ENCODE peak calls at places on chromosomes 3 and 15, in eight cellular contexts. T is psoas muscle, M is AG04450, Z is heart right ventricle, C is IMR-90, V is lung, J is tibial nerve, U is brain microvascular endothelial cell. W is an unnamed sample.

GRCh38 chr3:58672451-58672850 is 5.9 kb upstream of the FAM3D start:
- DNase-seq in T (no peak), C (no peak), Z (no peak), J (no peak), U (no peak), V (no peak), M (no peak), W (no peak)

GRCh38 chr3:177597325-177598109 is 400.2 kb upstream of the TBL1XR1 start:
- DNase-seq in M (no peak), V (peak; percentile 35), U (peak; percentile 88), T (peak; percentile 25), Z (peak; percentile 60), J (no peak), C (peak; percentile 75), W (peak; percentile 63)

GRCh38 chr3:23455775-23456174 is 252.6 kb downstream of the UBE2E2 start:
- DNase-seq in Z (no peak), M (peak; percentile 39), U (peak; percentile 65), T (no peak), J (no peak), V (no peak), C (peak; percentile 88), W (no peak)

GRCh38 chr15:76183906-76184639 is 124.3 kb downstream of the TMEM266 start:
- DNase-seq in V (no peak), J (no peak), C (no peak), T (no peak), U (no peak), Z (no peak), M (no peak), W (no peak)

GRCh38 chr3:15299036-15299435 is 33.4 kb downstream of the SH3BP5 start:
- DNase-seq in Z (no peak), C (no peak), M (no peak), V (no peak), J (no peak), T (no peak), U (no peak), W (peak; percentile 37)

GRCh38 chr3:121096968-121097367 is 189.0 kb downstream of the STXBP5L start:
- DNase-seq in T (no peak), J (no peak), M (no peak), V (no peak), Z (no peak), C (no peak), U (no peak), W (no peak)

GRCh38 chr15:96331942-96332853 is 1.7 kb downstream of the NR2F2 start:
- DNase-seq in T (peak; percentile 67), V (no peak), Z (no peak), U (peak; percentile 35), C (no peak), M (no peak), J (no peak), W (no peak)

GRCh38 chr3:151384741-151385174 is at the start of gene P2RY12:
- DNase-seq in T (no peak), J (no peak), M (no peak), V (no peak), C (no peak), Z (no peak), U (no peak), W (no peak)

GRCh38 chr3:151203053-151203420 is at the start of gene GPR171:
- DNase-seq in J (no peak), C (no peak), M (no peak), T (no peak), Z (no peak), U (no peak), V (no peak), W (no peak)

GRCh38 chr15:85489773-85490493 is 109.5 kb downstream of the AKAP13 start:
- DNase-seq in M (no peak), Z (no peak), J (no peak), T (no peak), U (no peak), V (no peak), C (no peak), W (no peak)

GRCh38 chr3:160331127-160331937 is 67.7 kb downstream of the IFT80 start:
- DNase-seq in C (peak; percentile 93), T (no peak), J (no peak), U (peak; percentile 72), Z (no peak), M (peak; percentile 68), V (no peak), W (no peak)

GRCh38 chr15:86432861-86433260 is 353.2 kb downstream of the AGBL1 start:
- DNase-seq in V (no peak), C (no peak), Z (no peak), J (no peak), T (no peak), M (no peak), U (no peak), W (no peak)

GRCh38 chr15:63082366-63082765 is 39.3 kb upstream of the LACTB start:
- DNase-seq in T (no peak), U (no peak), Z (no peak), V (no peak), J (no peak), M (no peak), C (no peak), W (no peak)

GRCh38 chr3:188956839-188957489 is 214.8 kb upstream of the TPRG1 start:
- DNase-seq in V (no peak), Z (peak; percentile 50), J (no peak), T (no peak), U (peak; percentile 47), M (no peak), C (peak; percentile 78), W (peak; percentile 62)

GRCh38 chr15:50247819-50248650 is 17.5 kb downstream of the HDC start:
- DNase-seq in V (no peak), C (no peak), T (no peak), J (no peak), M (no peak), Z (no peak), U (peak; percentile 16), W (no peak)

GRCh38 chr3:161171639-161172552 is 49.2 kb upstream of the NMD3 start:
- DNase-seq in J (no peak), M (no peak), U (no peak), Z (no peak), C (no peak), V (no peak), T (no peak), W (no peak)

GRCh38 chr3:120113128-120114116 is 19.2 kb upstream of the GSK3B start:
- DNase-seq in U (peak; percentile 56), T (no peak), J (no peak), V (peak; percentile 31), Z (no peak), C (peak; percentile 83), M (peak; percentile 32), W (no peak)

GRCh38 chr15:70794596-70795310 is 31.4 kb upstream of the UACA start:
- DNase-seq in Z (no peak), J (no peak), C (peak; percentile 66), U (peak; percentile 94), M (no peak), V (no peak), T (no peak), W (no peak)

GRCh38 chr15:70795311-70795665 is 31.9 kb upstream of the UACA start:
- DNase-seq in U (peak; percentile 85), C (peak; percentile 98), V (no peak), M (peak; percentile 87), T (no peak), J (no peak), Z (no peak), W (no peak)

GRCh38 chr15:70791248-70791647 is 27.9 kb upstream of the UACA start:
- DNase-seq in U (no peak), T (no peak), Z (no peak), J (no peak), V (no peak), C (no peak), M (no peak), W (no peak)

GRCh38 chr15:70792171-70792573 is 28.8 kb upstream of the UACA start:
- DNase-seq in J (no peak), U (peak; percentile 69), C (peak; percentile 87), Z (no peak), T (no peak), V (no peak), M (no peak), W (no peak)

GRCh38 chr15:70793694-70794093 is 30.3 kb upstream of the UACA start:
- DNase-seq in T (no peak), J (no peak), U (no peak), C (no peak), Z (no peak), V (no peak), M (no peak), W (no peak)
- H3K27ac ChIP-seq in T (no peak overlapping the region), J (no peak overlapping the region), U (peak overlapping the region; percentile 99), C (peak overlapping the region; percentile 94), Z (no peak overlapping the region), V (no peak overlapping the region), M (peak overlapping the region; percentile 98), W (no peak overlapping the region)

GRCh38 chr3:126257984-126258383 is 77.6 kb upstream of the ALDH1L1 start:
- DNase-seq in C (no peak), Z (no peak), J (no peak), T (no peak), M (no peak), U (no peak), V (no peak), W (no peak)

GRCh38 chr3:126257174-126257573 is 76.8 kb upstream of the ALDH1L1 start:
- DNase-seq in J (no peak), U (no peak), C (no peak), T (no peak), V (no peak), Z (no peak), M (no peak), W (no peak)

GRCh38 chr3:126259411-126260391 is 79.3 kb upstream of the ALDH1L1 start:
- DNase-seq in Z (peak; percentile 51), V (no peak), J (no peak), U (peak; percentile 37), C (peak; percentile 10), T (peak; percentile 66), M (no peak), W (peak; percentile 58)

GRCh38 chr3:126261037-126261436 is 80.7 kb upstream of the ALDH1L1 start:
- DNase-seq in U (no peak), M (no peak), Z (no peak), V (peak; percentile 79), J (peak; percentile 73), T (peak; percentile 72), C (peak; percentile 61), W (peak; percentile 84)

GRCh38 chr3:126258670-126259069 is 78.3 kb upstream of the ALDH1L1 start:
- DNase-seq in M (no peak), J (no peak), T (no peak), Z (no peak), U (no peak), V (no peak), C (no peak), W (no peak)
- H3K27ac ChIP-seq in M (no peak overlapping the region), J (no peak overlapping the region), T (peak overlapping the region; percentile 95), Z (no peak overlapping the region), U (no peak overlapping the region), V (no peak overlapping the region), C (no peak overlapping the region), W (no peak overlapping the region)

DNA sequence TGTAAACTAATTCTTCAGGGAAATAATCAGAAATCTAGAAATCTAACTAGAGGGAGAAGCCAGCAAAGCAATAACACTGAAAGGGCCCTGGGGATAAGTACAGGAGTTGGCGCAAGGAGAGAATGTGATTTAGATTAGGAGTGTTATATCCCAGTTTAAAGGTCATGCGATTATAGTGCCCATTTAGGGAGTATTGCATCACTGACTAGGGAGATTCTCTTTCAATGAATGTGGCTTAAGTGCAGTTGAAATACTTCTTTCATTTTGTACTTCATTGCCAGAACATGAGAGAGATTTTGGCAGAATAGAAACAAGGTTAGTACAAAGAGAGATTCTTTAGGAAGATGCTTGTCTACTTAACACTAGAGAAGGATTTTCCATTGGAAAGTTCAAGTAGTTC is 13.9 kb downstream of the ROBO2 start:
- DNase-seq in V (no peak), U (no peak), M (no peak), J (no peak), T (no peak), C (no peak), Z (no peak), W (no peak)
- H3K27ac ChIP-seq in V (no peak overlapping the region), U (no peak overlapping the region), M (no peak overlapping the region), J (no peak overlapping the region), T (no peak overlapping the region), C (no peak overlapping the region), Z (no peak overlapping the region), W (no peak overlapping the region)

GRCh38 chr3:11555823-11556222 is 87.9 kb downstream of the VGLL4 start:
- DNase-seq in C (no peak), V (no peak), J (peak; percentile 11), U (no peak), T (no peak), M (no peak), Z (no peak), W (no peak)
- H3K27ac ChIP-seq in C (no peak overlapping the region), V (peak overlapping the region; percentile 21), J (peak overlapping the region; percentile 56), U (peak overlapping the region; percentile 81), T (peak overlapping the region; percentile 62), M (peak overlapping the region; percentile 31), Z (peak overlapping the region; percentile 28), W (peak overlapping the region; percentile 88)